ENCODE peak calls at places on chromosomes 16 and 17, in nine cellular contexts. One of them, this sample, is unnamed.

GRCh38 chr16:81556715-81557284 is 112.2 kb downstream of the CMIP start:
- DNase-seq in aorta: no peak
- DNase-seq in cardiac muscle cell: no peak
- DNase-seq in tibial artery: no peak
- DNase-seq in stomach: no peak
- DNase-seq in neural progenitor cell: no peak
- DNase-seq in OCI-LY7: no peak
- DNase-seq in heart left ventricle: no peak
- DNase-seq in colonic mucosa: no peak
- DNase-seq in this sample: no peak

GRCh38 chr16:86199871-86200700 is 301.1 kb downstream of the IRF8 start:
- DNase-seq in aorta: no peak
- DNase-seq in cardiac muscle cell: no peak
- DNase-seq in tibial artery: no peak
- DNase-seq in stomach: no peak
- DNase-seq in neural progenitor cell: no peak
- DNase-seq in OCI-LY7: no peak
- DNase-seq in heart left ventricle: no peak
- DNase-seq in colonic mucosa: no peak
- DNase-seq in this sample: no peak

GRCh38 chr17:75406222-75406615 is 741 bp upstream of the GRB2 start:
- DNase-seq in aorta: no peak
- DNase-seq in cardiac muscle cell: peak; percentile 24
- DNase-seq in tibial artery: peak; percentile 35
- DNase-seq in stomach: no peak
- DNase-seq in neural progenitor cell: peak; percentile 28
- DNase-seq in OCI-LY7: peak; percentile 54
- DNase-seq in heart left ventricle: no peak
- DNase-seq in colonic mucosa: peak; percentile 38
- DNase-seq in this sample: no peak

GRCh38 chr16:20901441-20902112 is 1.0 kb downstream of the LYRM1 start:
- DNase-seq in aorta: peak; percentile 80
- DNase-seq in cardiac muscle cell: peak; percentile 67
- DNase-seq in tibial artery: peak; percentile 82
- DNase-seq in stomach: peak; percentile 68
- DNase-seq in neural progenitor cell: peak; percentile 54
- DNase-seq in OCI-LY7: peak; percentile 67
- DNase-seq in heart left ventricle: peak; percentile 54
- DNase-seq in colonic mucosa: peak; percentile 65
- DNase-seq in this sample: peak; percentile 17

GRCh38 chr17:65064452-65065019 is 8.0 kb upstream of the GNA13 start:
- DNase-seq in aorta: no peak
- DNase-seq in cardiac muscle cell: no peak
- DNase-seq in tibial artery: no peak
- DNase-seq in stomach: no peak
- DNase-seq in neural progenitor cell: no peak
- DNase-seq in OCI-LY7: no peak
- DNase-seq in heart left ventricle: no peak
- DNase-seq in colonic mucosa: no peak
- DNase-seq in this sample: no peak

GRCh38 chr17:66371561-66371960 is 69.1 kb downstream of the PRKCA start:
- DNase-seq in aorta: no peak
- DNase-seq in cardiac muscle cell: no peak
- DNase-seq in tibial artery: no peak
- DNase-seq in stomach: no peak
- DNase-seq in neural progenitor cell: no peak
- DNase-seq in OCI-LY7: no peak
- DNase-seq in heart left ventricle: no peak
- DNase-seq in colonic mucosa: no peak
- DNase-seq in this sample: no peak

GRCh38 chr17:56723471-56723870 is 110.2 kb downstream of the C17orf67 start:
- DNase-seq in aorta: no peak
- DNase-seq in cardiac muscle cell: no peak
- DNase-seq in tibial artery: no peak
- DNase-seq in stomach: no peak
- DNase-seq in neural progenitor cell: no peak
- DNase-seq in OCI-LY7: no peak
- DNase-seq in heart left ventricle: no peak
- DNase-seq in colonic mucosa: no peak
- DNase-seq in this sample: no peak

GRCh38 chr17:42660692-42661345 is 1.7 kb downstream of the TUBG2 start:
- DNase-seq in aorta: no peak
- DNase-seq in cardiac muscle cell: peak; percentile 57
- DNase-seq in tibial artery: no peak
- DNase-seq in stomach: no peak
- DNase-seq in neural progenitor cell: no peak
- DNase-seq in OCI-LY7: no peak
- DNase-seq in heart left ventricle: no peak
- DNase-seq in colonic mucosa: peak; percentile 62
- DNase-seq in this sample: no peak

GRCh38 chr17:42809250-42809649 is 10.6 kb downstream of the CNTD1 start:
- DNase-seq in aorta: peak; percentile 50
- DNase-seq in cardiac muscle cell: peak; percentile 85
- DNase-seq in tibial artery: no peak
- DNase-seq in stomach: no peak
- DNase-seq in neural progenitor cell: no peak
- DNase-seq in OCI-LY7: no peak
- DNase-seq in heart left ventricle: no peak
- DNase-seq in colonic mucosa: no peak
- DNase-seq in this sample: no peak

GRCh38 chr16:15785386-15786059 is 71.3 kb downstream of the MYH11 start:
- DNase-seq in aorta: no peak
- DNase-seq in cardiac muscle cell: no peak
- DNase-seq in tibial artery: no peak
- DNase-seq in stomach: no peak
- DNase-seq in neural progenitor cell: no peak
- DNase-seq in OCI-LY7: no peak
- DNase-seq in heart left ventricle: no peak
- DNase-seq in colonic mucosa: no peak
- DNase-seq in this sample: no peak

GRCh38 chr16:29862383-29862883 is 593 bp downstream of the CDIPT start:
- DNase-seq in aorta: no peak
- DNase-seq in cardiac muscle cell: peak; percentile 27
- DNase-seq in tibial artery: no peak
- DNase-seq in stomach: peak; percentile 34
- DNase-seq in neural progenitor cell: peak; percentile 63
- DNase-seq in OCI-LY7: no peak
- DNase-seq in heart left ventricle: peak; percentile 31
- DNase-seq in colonic mucosa: peak; percentile 39
- DNase-seq in this sample: no peak

GRCh38 chr16:3022697-3023414 is 886 bp downstream of the HCFC1R1 start:
- DNase-seq in aorta: peak; percentile 84
- DNase-seq in cardiac muscle cell: peak; percentile 68
- DNase-seq in tibial artery: peak; percentile 92
- DNase-seq in stomach: no peak
- DNase-seq in neural progenitor cell: no peak
- DNase-seq in OCI-LY7: peak; percentile 40
- DNase-seq in heart left ventricle: peak; percentile 67
- DNase-seq in colonic mucosa: no peak
- DNase-seq in this sample: no peak

DNA sequence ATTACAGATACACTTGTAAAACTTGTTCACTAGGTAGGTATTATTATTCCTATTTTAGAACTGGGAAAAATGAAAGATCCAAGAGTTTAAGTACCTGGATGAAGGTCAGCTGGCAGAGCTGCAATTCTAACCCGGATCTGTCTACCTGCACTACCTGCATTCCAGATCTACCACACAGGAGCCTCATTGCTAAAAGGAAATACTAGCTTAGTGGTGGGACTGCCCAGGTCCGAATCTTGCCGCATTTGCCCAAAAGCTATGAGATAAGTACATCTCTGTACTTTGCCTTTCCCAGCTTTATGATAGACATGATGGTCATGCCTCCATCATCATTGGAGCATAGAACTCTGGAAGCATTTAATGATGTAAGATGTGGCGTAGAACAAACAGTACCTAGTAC is 36.8 kb upstream of the TEKT3 start:
- DNase-seq in aorta: no peak
- DNase-seq in cardiac muscle cell: no peak
- DNase-seq in tibial artery: no peak
- DNase-seq in stomach: no peak
- DNase-seq in neural progenitor cell: no peak
- DNase-seq in OCI-LY7: no peak
- DNase-seq in heart left ventricle: no peak
- DNase-seq in colonic mucosa: no peak
- DNase-seq in this sample: no peak
- H3K27ac ChIP-seq in aorta: no peak overlapping the region
- H3K27ac ChIP-seq in cardiac muscle cell: no peak overlapping the region
- H3K27ac ChIP-seq in tibial artery: no peak overlapping the region
- H3K27ac ChIP-seq in stomach: no peak overlapping the region
- H3K27ac ChIP-seq in neural progenitor cell: no peak overlapping the region
- H3K27ac ChIP-seq in OCI-LY7: no peak overlapping the region
- H3K27ac ChIP-seq in heart left ventricle: no peak overlapping the region
- H3K27ac ChIP-seq in colonic mucosa: no peak overlapping the region
- H3K27ac ChIP-seq in this sample: no peak overlapping the region

GRCh38 chr17:82596316-82596715 is 51.9 kb downstream of the WDR45B start:
- DNase-seq in aorta: no peak
- DNase-seq in cardiac muscle cell: no peak
- DNase-seq in tibial artery: no peak
- DNase-seq in stomach: no peak
- DNase-seq in neural progenitor cell: no peak
- DNase-seq in OCI-LY7: no peak
- DNase-seq in heart left ventricle: no peak
- DNase-seq in colonic mucosa: no peak
- DNase-seq in this sample: no peak
- H3K36me3 ChIP-seq in aorta: no peaks in the 10 kb centered on the region
- H3K36me3 ChIP-seq in cardiac muscle cell: peaks cover 17% of the 10 kb centered on the region
- H3K36me3 ChIP-seq in tibial artery: peaks cover 59% of the 10 kb centered on the region
- H3K36me3 ChIP-seq in stomach: peaks cover 65% of the 10 kb centered on the region
- H3K36me3 ChIP-seq in neural progenitor cell: no peaks in the 10 kb centered on the region
- H3K36me3 ChIP-seq in OCI-LY7: peaks cover 89% of the 10 kb centered on the region
- H3K36me3 ChIP-seq in heart left ventricle: no peaks in the 10 kb centered on the region
- H3K36me3 ChIP-seq in colonic mucosa: no peaks in the 10 kb centered on the region
- H3K36me3 ChIP-seq in this sample: no peaks in the 10 kb centered on the region

GRCh38 chr16:72992142-72992601 is 55.8 kb downstream of the ZFHX3 start:
- DNase-seq in aorta: no peak
- DNase-seq in cardiac muscle cell: no peak
- DNase-seq in tibial artery: peak; percentile 63
- DNase-seq in stomach: no peak
- DNase-seq in neural progenitor cell: peak; percentile 85
- DNase-seq in OCI-LY7: no peak
- DNase-seq in heart left ventricle: no peak
- DNase-seq in colonic mucosa: no peak
- DNase-seq in this sample: no peak
- H3K4me1 ChIP-seq in aorta: peaks cover 7% of the 10 kb centered on the region
- H3K4me1 ChIP-seq in cardiac muscle cell: peaks cover 50% of the 10 kb centered on the region
- H3K4me1 ChIP-seq in tibial artery: peaks cover 91% of the 10 kb centered on the region
- H3K4me1 ChIP-seq in stomach: peaks cover 75% of the 10 kb centered on the region
- H3K4me1 ChIP-seq in neural progenitor cell: peaks cover 57% of the 10 kb centered on the region
- H3K4me1 ChIP-seq in OCI-LY7: no peaks in the 10 kb centered on the region
- H3K4me1 ChIP-seq in heart left ventricle: peaks cover 37% of the 10 kb centered on the region
- H3K4me1 ChIP-seq in colonic mucosa: peaks cover 23% of the 10 kb centered on the region
- H3K4me1 ChIP-seq in this sample: no peaks in the 10 kb centered on the region

DNA sequence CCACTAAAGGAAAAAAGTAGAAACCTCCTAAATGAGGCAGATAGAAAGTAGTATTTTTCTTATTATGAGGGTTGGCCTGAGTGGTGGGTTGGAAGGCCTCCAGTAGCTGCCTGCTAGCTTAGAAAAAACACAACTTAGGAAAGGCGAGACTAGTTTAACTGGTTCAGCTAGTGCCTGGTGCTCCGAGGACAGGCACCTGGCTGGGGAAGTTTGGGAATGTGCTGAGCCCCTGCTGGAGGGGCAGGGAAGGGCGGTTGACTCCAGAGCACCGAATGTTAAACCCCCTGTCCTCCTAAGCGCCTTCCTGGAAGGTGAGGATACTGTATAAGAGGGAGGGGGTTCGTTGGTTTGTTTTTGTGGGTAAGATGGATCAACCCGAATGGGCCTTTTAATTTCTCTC is 19.9 kb downstream of the LDHD start:
- DNase-seq in aorta: no peak
- DNase-seq in cardiac muscle cell: no peak
- DNase-seq in tibial artery: no peak
- DNase-seq in stomach: peak; percentile 80
- DNase-seq in neural progenitor cell: peak; percentile 47
- DNase-seq in OCI-LY7: no peak
- DNase-seq in heart left ventricle: no peak
- DNase-seq in colonic mucosa: peak; percentile 50
- DNase-seq in this sample: no peak
- H3K27ac ChIP-seq in aorta: no peak overlapping the region
- H3K27ac ChIP-seq in cardiac muscle cell: no peak overlapping the region
- H3K27ac ChIP-seq in tibial artery: peak overlapping the region; percentile 45
- H3K27ac ChIP-seq in stomach: peak overlapping the region; percentile 51
- H3K27ac ChIP-seq in neural progenitor cell: no peak overlapping the region
- H3K27ac ChIP-seq in OCI-LY7: no peak overlapping the region
- H3K27ac ChIP-seq in heart left ventricle: no peak overlapping the region
- H3K27ac ChIP-seq in colonic mucosa: no peak overlapping the region
- H3K27ac ChIP-seq in this sample: no peak overlapping the region

GRCh38 chr17:77405867-77406513 is 265.2 kb downstream of the SEC14L1 start:
- DNase-seq in aorta: no peak
- DNase-seq in cardiac muscle cell: no peak
- DNase-seq in tibial artery: no peak
- DNase-seq in stomach: no peak
- DNase-seq in neural progenitor cell: no peak
- DNase-seq in OCI-LY7: peak; percentile 89
- DNase-seq in heart left ventricle: no peak
- DNase-seq in colonic mucosa: no peak
- DNase-seq in this sample: no peak

GRCh38 chr17:77409282-77410161 is 268.8 kb downstream of the SEC14L1 start:
- DNase-seq in aorta: peak; percentile 91
- DNase-seq in cardiac muscle cell: peak; percentile 70
- DNase-seq in tibial artery: peak; percentile 95
- DNase-seq in stomach: peak; percentile 77
- DNase-seq in neural progenitor cell: peak; percentile 78
- DNase-seq in OCI-LY7: peak; percentile 77
- DNase-seq in heart left ventricle: peak; percentile 82
- DNase-seq in colonic mucosa: peak; percentile 66
- DNase-seq in this sample: peak; percentile 36

GRCh38 chr17:77408284-77408683 is 267.5 kb downstream of the SEC14L1 start:
- DNase-seq in aorta: no peak
- DNase-seq in cardiac muscle cell: no peak
- DNase-seq in tibial artery: no peak
- DNase-seq in stomach: no peak
- DNase-seq in neural progenitor cell: no peak
- DNase-seq in OCI-LY7: no peak
- DNase-seq in heart left ventricle: no peak
- DNase-seq in colonic mucosa: no peak
- DNase-seq in this sample: no peak

GRCh38 chr17:77404812-77405581 is 264.2 kb downstream of the SEC14L1 start:
- DNase-seq in aorta: peak; percentile 88
- DNase-seq in cardiac muscle cell: peak; percentile 68
- DNase-seq in tibial artery: no peak
- DNase-seq in stomach: peak; percentile 56
- DNase-seq in neural progenitor cell: no peak
- DNase-seq in OCI-LY7: peak; percentile 97
- DNase-seq in heart left ventricle: peak; percentile 76
- DNase-seq in colonic mucosa: peak; percentile 62
- DNase-seq in this sample: peak; percentile 82

GRCh38 chr17:77407321-77408277 is 266.8 kb downstream of the SEC14L1 start:
- DNase-seq in aorta: peak; percentile 79
- DNase-seq in cardiac muscle cell: no peak
- DNase-seq in tibial artery: peak; percentile 94
- DNase-seq in stomach: no peak
- DNase-seq in neural progenitor cell: no peak
- DNase-seq in OCI-LY7: peak; percentile 56
- DNase-seq in heart left ventricle: no peak
- DNase-seq in colonic mucosa: no peak
- DNase-seq in this sample: no peak
- H3K36me3 ChIP-seq in aorta: no peaks in the 10 kb centered on the region
- H3K36me3 ChIP-seq in cardiac muscle cell: peaks cover 1% of the 10 kb centered on the region
- H3K36me3 ChIP-seq in tibial artery: peaks cover 12% of the 10 kb centered on the region
- H3K36me3 ChIP-seq in stomach: peaks cover 36% of the 10 kb centered on the region
- H3K36me3 ChIP-seq in neural progenitor cell: no peaks in the 10 kb centered on the region
- H3K36me3 ChIP-seq in OCI-LY7: peaks cover 16% of the 10 kb centered on the region
- H3K36me3 ChIP-seq in heart left ventricle: no peaks in the 10 kb centered on the region
- H3K36me3 ChIP-seq in colonic mucosa: no peaks in the 10 kb centered on the region
- H3K36me3 ChIP-seq in this sample: no peaks in the 10 kb centered on the region

GRCh38 chr16:19137201-19137601 is 23.4 kb downstream of the ITPRIPL2 start:
- DNase-seq in aorta: no peak
- DNase-seq in cardiac muscle cell: no peak
- DNase-seq in tibial artery: no peak
- DNase-seq in stomach: no peak
- DNase-seq in neural progenitor cell: no peak
- DNase-seq in OCI-LY7: no peak
- DNase-seq in heart left ventricle: no peak
- DNase-seq in colonic mucosa: no peak
- DNase-seq in this sample: no peak
- H3K4me1 ChIP-seq in aorta: no peaks in the 10 kb centered on the region
- H3K4me1 ChIP-seq in cardiac muscle cell: no peaks in the 10 kb centered on the region
- H3K4me1 ChIP-seq in tibial artery: peaks cover 38% of the 10 kb centered on the region
- H3K4me1 ChIP-seq in stomach: peaks cover 18% of the 10 kb centered on the region
- H3K4me1 ChIP-seq in neural progenitor cell: peaks cover 6% of the 10 kb centered on the region
- H3K4me1 ChIP-seq in OCI-LY7: no peaks in the 10 kb centered on the region
- H3K4me1 ChIP-seq in heart left ventricle: peaks cover 5% of the 10 kb centered on the region
- H3K4me1 ChIP-seq in colonic mucosa: peaks cover 18% of the 10 kb centered on the region
- H3K4me1 ChIP-seq in this sample: no peaks in the 10 kb centered on the region

This sample was measured in naive thymus-derived CD4-positive, alpha-beta T cell.